ENCODE peak calls at places on chromosomes 1 and 21, in five cellular contexts. Z is H9, I is H1, L is trophoblast cell, Y is mesenchymal stem cell. X is an unnamed sample.

GRCh38 chr1:11828511-11828910 is 19.1 kb downstream of the NPPA start:
- DNase-seq in Z (no peak), I (no peak), L (no peak), Y (no peak), X (no peak)

GRCh38 chr1:162587347-162587746 is 25.8 kb downstream of the UAP1 start:
- DNase-seq in Z (no peak), I (no peak), L (peak), Y (no peak), X (no peak)

GRCh38 chr1:247681288-247681897 is 1.9 kb upstream of the OR13G1 start:
- DNase-seq in Z (peak), I (peak), L (peak), Y (peak), X (peak)

GRCh38 chr1:237031480-237031879 is 10.5 kb upstream of the RYR2 start:
- DNase-seq in Z (no peak), I (no peak), L (peak), Y (no peak), X (no peak)

GRCh38 chr1:30684881-30685795 is 38.2 kb downstream of the MATN1 start:
- DNase-seq in Z (peak), I (peak), L (peak), Y (no peak), X (peak)

GRCh38 chr1:69172003-69173000 is 395.4 kb upstream of the LRRC7 start:
- DNase-seq in Z (no peak), I (no peak), L (peak), Y (no peak), X (no peak)

GRCh38 chr1:19209439-19209989 is 552 bp downstream of the UBR4 start:
- DNase-seq in Z (no peak), I (peak), L (peak), Y (peak), X (no peak)

GRCh38 chr1:111884772-111885443 is 104.6 kb downstream of the KCND3 start:
- DNase-seq in Z (no peak), I (no peak), L (no peak), Y (no peak), X (no peak)

GRCh38 chr1:205354259-205354904 is 2.3 kb downstream of the KLHDC8A start:
- DNase-seq in Z (no peak), I (no peak), L (peak), Y (peak), X (no peak)

GRCh38 chr1:167612583-167612982 is 17.4 kb upstream of the RCSD1 start:
- DNase-seq in Z (no peak), I (no peak), L (no peak), Y (no peak), X (no peak)

GRCh38 chr1:239224100-239224499 is 162.3 kb upstream of the CHRM3 start:
- DNase-seq in Z (no peak), I (no peak), L (no peak), Y (no peak), X (no peak)

GRCh38 chr1:110673805-110674336 is 869 bp downstream of the KCNA3 start:
- DNase-seq in Z (no peak), I (no peak), L (no peak), Y (no peak), X (no peak)

GRCh38 chr1:91806777-91807700 is 78.9 kb downstream of the TGFBR3 start:
- DNase-seq in Z (no peak), I (no peak), L (peak), Y (no peak), X (no peak)

GRCh38 chr21:45745256-45745655 is 101.7 kb downstream of the PCBP3 start:
- DNase-seq in Z (no peak), I (no peak), L (no peak), Y (no peak), X (no peak)

GRCh38 chr1:145849356-145850165 is 4.1 kb downstream of the NUDT17 start:
- DNase-seq in Z (no peak), I (no peak), L (no peak), Y (peak), X (no peak)

GRCh38 chr1:78231894-78232293 is 186.1 kb downstream of the GIPC2 start:
- DNase-seq in Z (no peak), I (no peak), L (no peak), Y (no peak), X (no peak)

GRCh38 chr1:1797731-1798341 is 19.6 kb upstream of the NADK start:
- DNase-seq in Z (no peak), I (no peak), L (no peak), Y (no peak), X (no peak)

GRCh38 chr1:24322636-24323177 is 3.5 kb downstream of the GRHL3 start:
- DNase-seq in Z (no peak), I (no peak), L (peak), Y (no peak), X (no peak)

GRCh38 chr1:210653771-210654170 is 325.1 kb downstream of the HHAT start:
- DNase-seq in Z (no peak), I (no peak), L (peak), Y (no peak), X (peak)

DNA sequence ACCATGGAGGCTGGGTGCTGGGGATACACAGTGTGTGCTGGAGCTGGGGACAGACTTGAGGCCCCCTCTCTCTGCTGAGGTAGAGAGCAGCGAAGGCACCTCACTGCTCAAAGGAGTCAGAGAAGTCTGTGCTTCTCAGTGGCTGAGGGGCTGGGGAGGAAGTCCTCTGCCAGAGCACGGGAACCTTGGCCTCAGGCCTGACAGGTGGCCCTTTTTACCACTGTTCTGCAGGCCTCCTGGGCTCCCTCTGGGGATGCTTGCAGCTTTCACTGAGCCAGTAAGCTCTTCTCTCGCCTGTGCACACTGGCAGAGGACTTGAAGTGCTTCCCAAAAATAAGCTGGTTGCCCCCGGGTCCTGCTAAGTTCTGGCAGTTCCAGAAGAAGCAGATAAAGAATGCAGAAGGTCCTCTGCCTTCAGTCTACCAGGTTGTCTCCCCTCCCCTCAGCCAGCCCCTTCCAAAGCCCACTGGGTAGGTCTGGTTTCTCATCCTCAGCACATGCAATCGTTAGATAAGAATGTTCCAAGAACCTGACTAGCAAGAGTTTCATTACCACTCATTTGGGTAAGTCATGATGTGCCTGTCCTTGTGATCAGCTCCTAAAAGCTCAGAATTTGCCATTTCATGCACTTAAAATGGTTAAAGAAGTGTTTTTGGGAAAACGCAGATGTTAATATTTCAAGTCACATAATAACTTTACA is 53.9 kb downstream of the TENT5C start:
- DNase-seq in Z (no peak), I (no peak), L (no peak), Y (no peak), X (no peak)
- H2BK12ac ChIP-seq in Z (no peak), I (no peak), L (no peak), Y (no peak), X (no peak)

GRCh38 chr1:64396817-64397216 is 73.1 kb upstream of the CACHD1 start:
- DNase-seq in Z (peak), I (peak), L (peak), Y (no peak), X (no peak)
- H2BK12ac ChIP-seq in Z (no peak), I (no peak), L (no peak), Y (no peak), X (no peak)

GRCh38 chr1:202587859-202588480 is 122.3 kb downstream of the SYT2 start:
- DNase-seq in Z (no peak), I (no peak), L (no peak), Y (no peak), X (no peak)

GRCh38 chr1:202586018-202586821 is 124.0 kb downstream of the SYT2 start:
- DNase-seq in Z (no peak), I (no peak), L (peak), Y (peak), X (no peak)

GRCh38 chr1:202585591-202585934 is 124.7 kb downstream of the SYT2 start:
- DNase-seq in Z (no peak), I (no peak), L (no peak), Y (no peak), X (no peak)

GRCh38 chr1:202588644-202589189 is 121.5 kb downstream of the SYT2 start:
- DNase-seq in Z (no peak), I (no peak), L (no peak), Y (no peak), X (no peak)

DNA sequence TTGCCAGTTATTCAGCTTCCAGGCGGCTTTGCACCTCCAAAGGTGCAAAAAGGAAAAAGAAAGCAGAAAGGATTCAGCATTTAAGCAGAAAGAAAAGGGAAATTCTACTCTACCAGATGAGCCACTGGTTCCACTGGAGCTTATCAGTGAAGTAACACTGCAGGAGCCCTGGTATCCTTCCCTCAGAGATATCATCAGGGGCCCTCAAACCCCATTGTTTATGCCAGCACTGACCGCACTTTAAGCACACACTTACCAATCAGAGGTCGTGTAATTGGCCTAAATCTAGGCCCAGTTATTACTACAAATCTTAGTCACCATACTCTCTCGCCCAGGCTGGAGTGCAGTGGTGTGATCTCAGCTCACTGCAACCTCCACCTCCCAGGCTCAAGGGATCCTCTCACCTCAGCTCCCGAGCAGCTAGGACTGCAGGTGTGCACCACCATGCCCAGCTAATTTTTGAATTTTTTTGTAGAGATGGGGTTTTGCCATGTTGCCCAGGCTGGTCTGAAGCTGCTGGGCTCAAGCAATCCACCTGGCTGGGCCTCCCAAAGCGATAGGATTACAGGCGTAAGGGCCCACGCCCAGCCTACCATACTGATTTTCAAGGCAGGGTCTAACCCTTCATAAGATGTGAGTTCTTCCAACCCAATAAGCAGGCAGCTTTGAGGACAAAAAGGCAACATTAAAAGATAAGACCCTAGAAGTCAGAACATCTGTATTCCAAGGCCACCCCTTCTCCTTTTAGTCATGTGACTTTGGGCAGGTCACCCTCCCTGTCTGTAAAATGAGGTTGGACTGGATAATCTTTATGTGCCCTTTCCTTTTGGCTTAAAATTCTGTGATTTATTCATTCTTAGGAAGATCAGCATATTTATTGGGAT is 125.3 kb downstream of the SYT2 start:
- DNase-seq in Z (no peak), I (no peak), L (no peak), Y (peak), X (no peak)
- H2BK12ac ChIP-seq in Z (no peak), I (no peak), L (no peak), Y (peak), X (no peak)

DNA sequence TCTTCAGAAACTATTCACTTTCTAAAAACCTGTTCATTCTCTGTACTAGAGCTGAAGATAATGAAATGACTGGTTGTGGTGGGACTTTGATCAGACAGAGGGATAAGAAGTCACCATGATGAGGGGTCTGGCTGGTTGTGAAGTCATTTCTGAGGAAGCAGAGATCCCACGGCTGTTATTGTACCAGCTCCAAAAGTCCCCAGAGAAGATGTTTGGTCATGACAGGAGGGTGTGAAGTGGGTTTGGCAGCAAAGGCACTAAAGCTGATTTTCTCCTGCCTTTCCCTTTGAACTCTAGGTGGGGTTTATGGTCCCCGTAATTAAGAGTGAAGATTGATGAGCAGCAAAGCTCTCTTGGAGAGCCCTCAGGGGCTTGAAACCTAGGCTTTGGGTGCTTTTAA is 103.1 kb upstream of the CACHD1 start:
- DNase-seq in Z (no peak), I (no peak), L (no peak), Y (no peak), X (no peak)
- H2BK12ac ChIP-seq in Z (no peak), I (no peak), L (no peak), Y (no peak), X (no peak)

X was measured in neuronal stem cell.